ENCODE peak calls at places on chromosomes 16 and 17, in seven cellular contexts. P is naive thymus-derived CD4-positive, alpha-beta T cell; V is stimulated activated CD4-positive, alpha-beta T cell treated with anti-CD3 and anti-CD28 coated beads, Interleukin-4, amount 100 ng/mL, for 24 hours; O is NCI-H1105; G is pons; A is heart right ventricle; K is memory B cell. D is an unnamed sample.

GRCh38 chr17:2215616-2216364 is 87.8 kb downstream of the SMG6 start:
- DNase-seq in P (peak), V (peak), O (no peak), G (peak), A (peak), K (peak), D (no peak)

GRCh38 chr16:79437764-79438728 is 162.5 kb downstream of the MAF start:
- DNase-seq in P (no peak), V (no peak), O (no peak), G (peak), A (peak), K (no peak), D (no peak)

GRCh38 chr16:54862529-54862928 is 68.1 kb upstream of the IRX5 start:
- DNase-seq in P (no peak), V (no peak), O (no peak), G (no peak), A (no peak), K (no peak), D (no peak)

GRCh38 chr16:47657977-47658376 is 196.8 kb downstream of the PHKB start:
- DNase-seq in P (no peak), V (no peak), O (no peak), G (no peak), A (no peak), K (no peak), D (no peak)

GRCh38 chr17:49510059-49510719 is 15.1 kb downstream of the NGFR start:
- DNase-seq in P (no peak), V (no peak), O (no peak), G (no peak), A (no peak), K (no peak), D (no peak)

GRCh38 chr16:2190002-2190658 is 6.3 kb downstream of the CASKIN1 start:
- DNase-seq in P (no peak), V (no peak), O (no peak), G (no peak), A (no peak), K (no peak), D (no peak)

GRCh38 chr17:80501739-80502577 is 25.6 kb upstream of the NPTX1 start:
- DNase-seq in P (no peak), V (no peak), O (no peak), G (no peak), A (no peak), K (no peak), D (peak)

GRCh38 chr16:11205754-11206459 is 50.1 kb downstream of the SOCS1 start:
- DNase-seq in P (no peak), V (no peak), O (no peak), G (no peak), A (no peak), K (no peak), D (no peak)

GRCh38 chr17:4605826-4606225 is 21.5 kb downstream of the SMTNL2 start:
- DNase-seq in P (no peak), V (no peak), O (no peak), G (peak), A (peak), K (no peak), D (no peak)

GRCh38 chr16:50204426-50205108 is 51.5 kb downstream of the TENT4B start:
- DNase-seq in P (no peak), V (no peak), O (no peak), G (no peak), A (no peak), K (no peak), D (no peak)

GRCh38 chr17:34306466-34306865 is 12.8 kb upstream of the CCL8 start:
- DNase-seq in P (no peak), V (no peak), O (no peak), G (peak), A (no peak), K (no peak), D (peak)

GRCh38 chr16:54347961-54348360 is 61.4 kb upstream of the IRX3 start:
- DNase-seq in P (no peak), V (no peak), O (no peak), G (no peak), A (no peak), K (no peak), D (no peak)

GRCh38 chr16:46916980-46917379 is 32.8 kb downstream of the GPT2 start:
- DNase-seq in P (no peak), V (no peak), O (no peak), G (no peak), A (no peak), K (no peak), D (no peak)

GRCh38 chr17:18245038-18245776 is 13.3 kb downstream of the FLII start:
- DNase-seq in P (no peak), V (no peak), O (no peak), G (no peak), A (no peak), K (no peak), D (no peak)

GRCh38 chr17:75848523-75849303 is 4.5 kb upstream of the UNC13D start:
- DNase-seq in P (peak), V (peak), O (peak), G (peak), A (peak), K (peak), D (peak)

GRCh38 chr17:14859521-14859920 is 405.6 kb downstream of the PMP22 start:
- DNase-seq in P (no peak), V (no peak), O (no peak), G (no peak), A (no peak), K (no peak), D (no peak)

GRCh38 chr17:66904760-66905637 is 59.5 kb upstream of the CACNG4 start:
- DNase-seq in P (no peak), V (no peak), O (peak), G (no peak), A (no peak), K (no peak), D (peak)

GRCh38 chr17:81313776-81314409 is 18.8 kb upstream of the SLC38A10 start:
- DNase-seq in P (no peak), V (no peak), O (no peak), G (no peak), A (no peak), K (no peak), D (no peak)

GRCh38 chr17:38464723-38465419 is 36.6 kb downstream of the ARHGAP23 start:
- DNase-seq in P (no peak), V (no peak), O (peak), G (peak), A (peak), K (no peak), D (peak)

GRCh38 chr17:58605986-58606385 is 85.9 kb downstream of the TEX14 start:
- DNase-seq in P (no peak), V (no peak), O (no peak), G (no peak), A (no peak), K (no peak), D (no peak)

GRCh38 chr17:4230142-4230541 is 33.6 kb downstream of the ANKFY1 start:
- DNase-seq in P (no peak), V (no peak), O (no peak), G (peak), A (no peak), K (no peak), D (peak)

GRCh38 chr17:4782652-4783051 is 3.5 kb downstream of the VMO1 start:
- DNase-seq in P (no peak), V (no peak), O (no peak), G (no peak), A (peak), K (no peak), D (no peak)

GRCh38 chr16:25699069-25699468 is 7.3 kb downstream of the HS3ST4 start:
- DNase-seq in P (no peak), V (no peak), O (no peak), G (peak), A (no peak), K (no peak), D (no peak)

GRCh38 chr16:66401610-66402009 is 25.5 kb upstream of the BEAN1 start:
- DNase-seq in P (no peak), V (no peak), O (no peak), G (no peak), A (no peak), K (no peak), D (no peak)

GRCh38 chr17:18322522-18322921 is 7.4 kb downstream of the SMCR8 start:
- DNase-seq in P (no peak), V (no peak), O (no peak), G (no peak), A (no peak), K (no peak), D (no peak)

GRCh38 chr16:74186589-74186988 is 110.0 kb upstream of the PSMD7 start:
- DNase-seq in P (no peak), V (no peak), O (peak), G (no peak), A (no peak), K (no peak), D (no peak)

GRCh38 chr17:31586946-31587345 is 195.5 kb downstream of the RAB11FIP4 start:
- DNase-seq in P (no peak), V (no peak), O (no peak), G (no peak), A (no peak), K (no peak), D (no peak)

GRCh38 chr17:76546556-76547182 is 6.8 kb downstream of the PRCD start:
- DNase-seq in P (no peak), V (no peak), O (no peak), G (no peak), A (no peak), K (no peak), D (peak)

GRCh38 chr16:66014221-66014620 is 352.3 kb upstream of the CDH5 start:
- DNase-seq in P (no peak), V (no peak), O (no peak), G (no peak), A (no peak), K (no peak), D (no peak)

GRCh38 chr16:86298166-86299131 is 211.9 kb upstream of the FOXF1 start:
- DNase-seq in P (no peak), V (no peak), O (no peak), G (no peak), A (no peak), K (no peak), D (no peak)

GRCh38 chr17:51119415-51120356 is 982 bp downstream of the SPAG9 start:
- DNase-seq in P (peak), V (peak), O (no peak), G (peak), A (peak), K (no peak), D (peak)

GRCh38 chr17:50397919-50398285 is 579 bp upstream of the LRRC59 start:
- DNase-seq in P (no peak), V (no peak), O (no peak), G (no peak), A (no peak), K (no peak), D (no peak)

GRCh38 chr16:87325480-87325879 is 8.3 kb upstream of the C16orf95 start:
- DNase-seq in P (no peak), V (no peak), O (no peak), G (no peak), A (no peak), K (no peak), D (no peak)

GRCh38 chr16:57367111-57367752 is 5.1 kb upstream of the CX3CL1 start:
- DNase-seq in P (no peak), V (no peak), O (no peak), G (no peak), A (no peak), K (no peak), D (peak)

GRCh38 chr16:89604764-89605163 is 8.7 kb upstream of the DPEP1 start:
- DNase-seq in P (no peak), V (no peak), O (no peak), G (no peak), A (no peak), K (no peak), D (no peak)

GRCh38 chr17:50219345-50219744 is 17.9 kb upstream of the COL1A1 start:
- DNase-seq in P (no peak), V (no peak), O (no peak), G (no peak), A (no peak), K (no peak), D (peak)

GRCh38 chr16:57744646-57744903 is 9.0 kb downstream of the KATNB1 start:
- DNase-seq in P (no peak), V (no peak), O (no peak), G (no peak), A (no peak), K (no peak), D (no peak)

GRCh38 chr17:80455784-80456183 is 20.6 kb downstream of the NPTX1 start:
- DNase-seq in P (no peak), V (no peak), O (no peak), G (no peak), A (no peak), K (no peak), D (no peak)

GRCh38 chr16:51402785-51403184 is 251.7 kb upstream of the SALL1 start:
- DNase-seq in P (no peak), V (no peak), O (no peak), G (no peak), A (no peak), K (no peak), D (no peak)

D was measured in RWPE1.